ENCODE peak calls at places on chromosomes 4 and X, in six cellular contexts. One of them, this sample, is unnamed.

GRCh38 chr4:180823116-180823515 is 1420.1 kb upstream of the TENM3 start:
- DNase-seq in caudate nucleus: no peak
- DNase-seq in GM03348: peak
- DNase-seq in stimulated activated naive CD4-positive, alpha-beta T cell: no peak
- DNase-seq in fibroblast of villous mesenchyme: no peak
- DNase-seq in choroid plexus epithelial cell: no peak
- DNase-seq in this sample: no peak

GRCh38 chrX:136185409-136186022 is 38.2 kb downstream of the FHL1 start:
- DNase-seq in choroid plexus epithelial cell: peak
- DNase-seq in caudate nucleus: no peak
- DNase-seq in stimulated activated naive CD4-positive, alpha-beta T cell: no peak
- DNase-seq in GM03348: peak
- DNase-seq in fibroblast of villous mesenchyme: peak
- DNase-seq in this sample: peak

GRCh38 chr4:10020871-10021676 is at the start of gene SLC2A9:
- DNase-seq in stimulated activated naive CD4-positive, alpha-beta T cell: no peak
- DNase-seq in choroid plexus epithelial cell: peak
- DNase-seq in fibroblast of villous mesenchyme: no peak
- DNase-seq in caudate nucleus: no peak
- DNase-seq in GM03348: peak
- DNase-seq in this sample: peak

GRCh38 chr4:101279377-101279871 is 67.9 kb downstream of the PPP3CA start:
- DNase-seq in fibroblast of villous mesenchyme: peak
- DNase-seq in GM03348: peak
- DNase-seq in stimulated activated naive CD4-positive, alpha-beta T cell: no peak
- DNase-seq in choroid plexus epithelial cell: peak
- DNase-seq in caudate nucleus: no peak
- DNase-seq in this sample: peak

GRCh38 chrX:46165411-46165810 is 379.8 kb downstream of the ZNF674 start:
- DNase-seq in stimulated activated naive CD4-positive, alpha-beta T cell: no peak
- DNase-seq in choroid plexus epithelial cell: peak
- DNase-seq in GM03348: peak
- DNase-seq in fibroblast of villous mesenchyme: no peak
- DNase-seq in caudate nucleus: no peak
- DNase-seq in this sample: peak

GRCh38 chrX:150088042-150088441 is 149.8 kb upstream of the EOLA2 start:
- DNase-seq in stimulated activated naive CD4-positive, alpha-beta T cell: no peak
- DNase-seq in fibroblast of villous mesenchyme: no peak
- DNase-seq in GM03348: no peak
- DNase-seq in choroid plexus epithelial cell: no peak
- DNase-seq in caudate nucleus: no peak
- DNase-seq in this sample: no peak

GRCh38 chr4:74682567-74683359 is 111.6 kb downstream of the BTC start:
- DNase-seq in fibroblast of villous mesenchyme: peak
- DNase-seq in caudate nucleus: no peak
- DNase-seq in choroid plexus epithelial cell: peak
- DNase-seq in stimulated activated naive CD4-positive, alpha-beta T cell: no peak
- DNase-seq in GM03348: peak
- DNase-seq in this sample: peak

GRCh38 chr4:107492566-107492965 is 227.5 kb downstream of the PAPSS1 start:
- DNase-seq in fibroblast of villous mesenchyme: no peak
- DNase-seq in stimulated activated naive CD4-positive, alpha-beta T cell: no peak
- DNase-seq in choroid plexus epithelial cell: no peak
- DNase-seq in caudate nucleus: no peak
- DNase-seq in GM03348: no peak
- DNase-seq in this sample: no peak

GRCh38 chrX:153922932-153923857 is 2.9 kb downstream of the ARHGAP4 start:
- DNase-seq in caudate nucleus: peak
- DNase-seq in stimulated activated naive CD4-positive, alpha-beta T cell: no peak
- DNase-seq in fibroblast of villous mesenchyme: peak
- DNase-seq in choroid plexus epithelial cell: peak
- DNase-seq in GM03348: peak
- DNase-seq in this sample: peak

GRCh38 chr4:85084371-85085170 is 118.1 kb upstream of the WDFY3 start:
- DNase-seq in GM03348: peak
- DNase-seq in stimulated activated naive CD4-positive, alpha-beta T cell: peak
- DNase-seq in choroid plexus epithelial cell: peak
- DNase-seq in caudate nucleus: no peak
- DNase-seq in fibroblast of villous mesenchyme: peak
- DNase-seq in this sample: peak

GRCh38 chr4:156595041-156595440 is 376.6 kb downstream of the PDGFC start:
- DNase-seq in fibroblast of villous mesenchyme: no peak
- DNase-seq in stimulated activated naive CD4-positive, alpha-beta T cell: no peak
- DNase-seq in choroid plexus epithelial cell: no peak
- DNase-seq in GM03348: no peak
- DNase-seq in caudate nucleus: no peak
- DNase-seq in this sample: no peak

GRCh38 chr4:120611092-120611491 is 311.4 kb downstream of the PRDM5 start:
- DNase-seq in GM03348: no peak
- DNase-seq in stimulated activated naive CD4-positive, alpha-beta T cell: no peak
- DNase-seq in choroid plexus epithelial cell: no peak
- DNase-seq in fibroblast of villous mesenchyme: no peak
- DNase-seq in caudate nucleus: no peak
- DNase-seq in this sample: no peak

GRCh38 chr4:107548211-107548905 is 171.7 kb downstream of the PAPSS1 start:
- DNase-seq in caudate nucleus: no peak
- DNase-seq in GM03348: no peak
- DNase-seq in stimulated activated naive CD4-positive, alpha-beta T cell: no peak
- DNase-seq in fibroblast of villous mesenchyme: peak
- DNase-seq in choroid plexus epithelial cell: peak
- DNase-seq in this sample: peak

GRCh38 chr4:3666263-3666662 is 99.9 kb upstream of the ADRA2C start:
- DNase-seq in stimulated activated naive CD4-positive, alpha-beta T cell: no peak
- DNase-seq in GM03348: no peak
- DNase-seq in caudate nucleus: no peak
- DNase-seq in choroid plexus epithelial cell: no peak
- DNase-seq in fibroblast of villous mesenchyme: no peak
- DNase-seq in this sample: no peak

GRCh38 chrX:150478496-150479492 is 89.6 kb upstream of the MTM1 start:
- DNase-seq in GM03348: no peak
- DNase-seq in caudate nucleus: no peak
- DNase-seq in choroid plexus epithelial cell: no peak
- DNase-seq in fibroblast of villous mesenchyme: no peak
- DNase-seq in stimulated activated naive CD4-positive, alpha-beta T cell: peak
- DNase-seq in this sample: no peak

GRCh38 chr4:102217775-102218174 is 127.5 kb downstream of the SLC39A8 start:
- DNase-seq in choroid plexus epithelial cell: peak
- DNase-seq in GM03348: no peak
- DNase-seq in stimulated activated naive CD4-positive, alpha-beta T cell: no peak
- DNase-seq in fibroblast of villous mesenchyme: no peak
- DNase-seq in caudate nucleus: no peak
- DNase-seq in this sample: no peak

GRCh38 chrX:147403075-147403474 is 508.6 kb upstream of the FMR1 start:
- DNase-seq in stimulated activated naive CD4-positive, alpha-beta T cell: no peak
- DNase-seq in choroid plexus epithelial cell: no peak
- DNase-seq in GM03348: no peak
- DNase-seq in fibroblast of villous mesenchyme: no peak
- DNase-seq in caudate nucleus: no peak
- DNase-seq in this sample: no peak

GRCh38 chr4:176150283-176150682 is 45.1 kb downstream of the SPATA4 start:
- DNase-seq in fibroblast of villous mesenchyme: peak
- DNase-seq in caudate nucleus: no peak
- DNase-seq in choroid plexus epithelial cell: peak
- DNase-seq in GM03348: peak
- DNase-seq in stimulated activated naive CD4-positive, alpha-beta T cell: no peak
- DNase-seq in this sample: peak

This sample was measured in cardiac fibroblast.